ENCODE peak calls at places on chromosomes 12 and 14, in eight cellular contexts. A is D721Med; F is cerebellar nuclear complex; K is AG04450; C is dermis blood vessel endothelial cell; X is T-helper 2 cell; Q is CD8-positive, alpha-beta T cell; J is A172. L is an unnamed sample.

GRCh38 chr12:21695896-21696295 is 38.3 kb upstream of the LDHB start:
- DNase-seq in C (no peak), J (no peak), Q (no peak), A (no peak), F (no peak), K (no peak), X (no peak), L (no peak)

GRCh38 chr14:34496679-34497513 is 34.9 kb upstream of the SPTSSA start:
- DNase-seq in A (no peak), J (peak), X (no peak), F (no peak), C (peak), K (peak), Q (no peak), L (peak)

GRCh38 chr12:132766380-132767085 is 4.9 kb upstream of the ANKLE2 start:
- DNase-seq in K (no peak), C (peak), J (no peak), A (no peak), X (no peak), Q (no peak), F (no peak), L (peak)

GRCh38 chr12:62640910-62641448 is 174.4 kb downstream of the MON2 start:
- DNase-seq in C (peak), X (no peak), J (peak), Q (no peak), A (no peak), K (no peak), F (no peak), L (peak)

GRCh38 chr14:32813401-32813800 is 125.3 kb upstream of the NPAS3 start:
- DNase-seq in C (peak), X (no peak), K (no peak), F (no peak), Q (no peak), J (no peak), A (no peak), L (no peak)

GRCh38 chr12:53231859-53232640 is at the start of gene RARG:
- DNase-seq in K (no peak), J (peak), X (peak), F (no peak), A (no peak), C (no peak), Q (peak), L (peak)

GRCh38 chr12:122793685-122794106 is 19.3 kb downstream of the CCDC62 start:
- DNase-seq in A (no peak), X (no peak), C (peak), J (peak), Q (peak), K (peak), F (no peak), L (peak)

GRCh38 chr12:27460471-27460978 is 14.0 kb downstream of the SMCO2 start:
- DNase-seq in J (peak), F (no peak), Q (no peak), C (peak), K (no peak), X (no peak), A (no peak), L (peak)

GRCh38 chr14:20632831-20633771 is 8.4 kb downstream of the OR6S1 start:
- DNase-seq in A (no peak), J (peak), C (peak), K (peak), X (no peak), Q (peak), F (no peak), L (peak)